ENCODE peak calls at places on chromosomes 4 and X, in four cellular contexts. O, W, G and M are unnamed samples.

GRCh38 chr4:74534121-74534520 is 89.2 kb downstream of the AREG start:
- DNase-seq in O (no peak), W (no peak), G (no peak), M (no peak)

GRCh38 chrX:78321809-78322208 is 5.6 kb downstream of the CYSLTR1 start:
- DNase-seq in O (no peak), W (no peak), G (no peak), M (no peak)

GRCh38 chr4:25172964-25173917 is 13.0 kb upstream of the SEPSECS start:
- DNase-seq in O (no peak), W (no peak), G (no peak), M (peak; percentile 17)

GRCh38 chr4:112857461-112857860 is 192.0 kb upstream of the ANK2 start:
- DNase-seq in O (no peak), W (no peak), G (no peak), M (no peak)

GRCh38 chr4:2281575-2282343 is 19.9 kb upstream of the MXD4 start:
- DNase-seq in O (no peak), W (peak; percentile 41), G (no peak), M (no peak)

GRCh38 chrX:153662266-153662665 is 11.3 kb downstream of the PNCK start:
- DNase-seq in O (peak; percentile 48), W (no peak), G (peak; percentile 75), M (no peak)

GRCh38 chr4:169377367-169377766 is 106.6 kb upstream of the SH3RF1 start:
- DNase-seq in O (no peak), W (no peak), G (no peak), M (no peak)

GRCh38 chr4:94349193-94349592 is 6.6 kb upstream of the HPGDS start:
- DNase-seq in O (no peak), W (no peak), G (no peak), M (no peak)

GRCh38 chr4:40307627-40308497 is 27.3 kb upstream of the CHRNA9 start:
- DNase-seq in O (no peak), W (peak; percentile 84), G (no peak), M (peak; percentile 30)

GRCh38 chr4:15110120-15110571 is 107.9 kb downstream of the CPEB2 start:
- DNase-seq in O (no peak), W (no peak), G (no peak), M (no peak)

GRCh38 chrX:150648296-150648940 is 44.8 kb upstream of the MTMR1 start:
- DNase-seq in O (no peak), W (no peak), G (no peak), M (no peak)

GRCh38 chrX:24175276-24175675 is 25.7 kb downstream of the ZFX start:
- DNase-seq in O (no peak), W (no peak), G (no peak), M (no peak)

GRCh38 chr4:123939621-123940020 is 543.0 kb downstream of the SPRY1 start:
- DNase-seq in O (no peak), W (no peak), G (no peak), M (no peak)

GRCh38 chr4:94892051-94892450 is 134.3 kb downstream of the BMPR1B start:
- DNase-seq in O (no peak), W (no peak), G (no peak), M (no peak)

GRCh38 chr4:60582167-60582566 is 618.0 kb upstream of the ADGRL3 start:
- DNase-seq in O (no peak), W (no peak), G (no peak), M (no peak)

GRCh38 chrX:38664285-38664684 is 102.9 kb downstream of the TSPAN7 start:
- DNase-seq in O (peak; percentile 13), W (no peak), G (no peak), M (peak; percentile 64)

GRCh38 chrX:108439961-108440696 is 491 bp downstream of the COL4A5 start:
- DNase-seq in O (no peak), W (no peak), G (no peak), M (peak; percentile 10)

GRCh38 chr4:6292376-6293096 is 22.9 kb downstream of the WFS1 start:
- DNase-seq in O (no peak), W (no peak), G (no peak), M (no peak)

GRCh38 chr4:104616401-104616820 is 121.7 kb upstream of the CXXC4 start:
- DNase-seq in O (no peak), W (no peak), G (no peak), M (no peak)

GRCh38 chr4:131613086-131613823 is 1535.8 kb upstream of the PCDH10 start:
- DNase-seq in O (no peak), W (no peak), G (no peak), M (no peak)

GRCh38 chrX:50108264-50108663 is 92.5 kb downstream of the AKAP4 start:
- DNase-seq in O (peak; percentile 80), W (no peak), G (no peak), M (no peak)

GRCh38 chrX:114976321-114976720 is 41.1 kb downstream of the IL13RA2 start:
- DNase-seq in O (no peak), W (no peak), G (no peak), M (no peak)

GRCh38 chrX:154051210-154051810 is 31.6 kb upstream of the IRAK1 start:
- DNase-seq in O (peak; percentile 45), W (no peak), G (peak; percentile 65), M (peak; percentile 60)

GRCh38 chr4:108556588-108557200 is 63.7 kb upstream of the RPL34 start:
- DNase-seq in O (no peak), W (peak; percentile 4), G (no peak), M (no peak)

GRCh38 chrX:39731735-39732134 is 366.0 kb downstream of the BCOR start:
- DNase-seq in O (no peak), W (no peak), G (no peak), M (no peak)

GRCh38 chr4:188778880-188779279 is 639.6 kb downstream of the TRIML1 start:
- DNase-seq in O (no peak), W (no peak), G (no peak), M (no peak)

GRCh38 chr4:147360301-147360700 is 120.6 kb upstream of the EDNRA start:
- DNase-seq in O (no peak), W (no peak), G (no peak), M (no peak)

DNA sequence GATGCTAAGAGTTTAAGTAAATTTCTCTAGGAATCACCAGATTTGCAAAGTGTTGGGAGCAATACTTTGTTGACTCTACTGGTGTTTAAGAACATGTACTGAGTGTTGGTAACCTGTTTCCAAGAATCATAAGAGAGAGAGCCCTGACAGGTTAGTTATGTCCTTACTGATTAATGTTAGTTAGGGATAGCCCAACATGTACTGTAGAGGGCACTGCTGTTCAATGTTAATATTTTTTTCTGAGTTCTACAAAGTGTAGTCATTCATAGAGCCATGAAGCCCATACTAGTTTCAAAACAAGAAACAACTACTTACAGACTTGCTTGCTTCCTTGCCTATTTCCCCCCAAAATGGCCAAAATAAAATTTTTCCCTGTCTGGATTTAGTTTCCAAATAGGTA is 11.9 kb downstream of the TMPRSS11D start:
- DNase-seq in O (peak; percentile 24), W (no peak), G (no peak), M (peak; percentile 20)
- TF ChIP-seq CBFB in O (no peak), W (no peak), G (no peak), M (no peak)

GRCh38 chr4:157217708-157218107 is 2.8 kb upstream of the GRIA2 start:
- DNase-seq in O (peak; percentile 3), W (no peak), G (no peak), M (no peak)
- TF ChIP-seq CBFB in O (no peak), W (no peak), G (no peak), M (no peak)

GRCh38 chrX:48940404-48940955 is 16.9 kb downstream of the OTUD5 start:
- DNase-seq in O (no peak), W (no peak), G (no peak), M (peak; percentile 71)

GRCh38 chrX:48948589-48948988 is 8.8 kb downstream of the OTUD5 start:
- DNase-seq in O (no peak), W (no peak), G (no peak), M (peak; percentile 53)

GRCh38 chrX:48942895-48943294 is 14.5 kb downstream of the OTUD5 start:
- DNase-seq in O (no peak), W (no peak), G (no peak), M (no peak)

DNA sequence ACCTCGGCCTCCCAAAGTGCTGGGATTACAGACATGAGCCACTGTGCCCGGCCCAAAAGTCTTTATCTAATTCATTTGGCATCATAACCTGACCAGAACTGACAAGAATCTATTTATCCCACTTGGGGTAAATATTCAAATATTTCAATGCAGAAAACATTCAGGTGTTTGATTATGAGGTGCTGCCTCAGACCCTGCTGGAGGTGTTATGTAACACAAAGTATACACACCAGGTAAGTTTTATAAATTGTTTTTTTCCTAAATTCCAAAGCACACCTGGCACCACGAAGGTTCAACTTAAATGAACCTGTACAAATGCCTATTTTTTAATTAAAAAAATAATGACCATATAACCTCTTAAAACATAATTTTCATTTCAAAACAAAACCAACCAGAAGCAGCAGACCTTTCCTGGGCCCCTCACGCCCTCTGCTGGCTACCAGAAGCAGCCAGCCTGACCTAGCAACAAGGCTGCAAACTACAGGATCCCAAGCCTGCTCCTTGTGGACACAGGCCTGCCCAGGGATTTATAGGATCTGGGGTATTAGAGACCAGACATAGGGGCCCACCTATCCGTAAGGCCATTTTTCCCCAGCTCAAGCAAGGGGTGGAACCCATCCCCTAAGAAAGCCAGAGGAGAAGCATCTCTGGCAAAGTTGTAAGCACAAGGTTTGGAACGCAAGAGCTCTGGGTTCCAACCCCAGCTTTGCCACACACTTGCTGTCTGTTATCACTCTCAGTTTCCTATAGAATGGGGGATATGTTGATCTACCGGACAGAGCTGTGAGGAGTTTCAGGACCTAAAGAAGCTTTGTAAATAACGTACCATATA is 11.7 kb downstream of the OTUD5 start:
- DNase-seq in O (peak; percentile 40), W (no peak), G (peak; percentile 49), M (peak; percentile 33)
- TF ChIP-seq CBFB in O (no peak), W (no peak), G (no peak), M (no peak)

GRCh38 chr4:55125087-55125721 is at the start of gene KDR:
- DNase-seq in O (no peak), W (no peak), G (peak; percentile 84), M (peak; percentile 5)
- TF ChIP-seq CBFB in O (no peak), W (no peak), G (no peak), M (no peak)

GRCh38 chr4:127936974-127937373 is 28.0 kb downstream of the MFSD8 start:
- DNase-seq in O (no peak), W (no peak), G (no peak), M (no peak)
- TF ChIP-seq CBFB in O (no peak), W (no peak), G (no peak), M (no peak)

DNA sequence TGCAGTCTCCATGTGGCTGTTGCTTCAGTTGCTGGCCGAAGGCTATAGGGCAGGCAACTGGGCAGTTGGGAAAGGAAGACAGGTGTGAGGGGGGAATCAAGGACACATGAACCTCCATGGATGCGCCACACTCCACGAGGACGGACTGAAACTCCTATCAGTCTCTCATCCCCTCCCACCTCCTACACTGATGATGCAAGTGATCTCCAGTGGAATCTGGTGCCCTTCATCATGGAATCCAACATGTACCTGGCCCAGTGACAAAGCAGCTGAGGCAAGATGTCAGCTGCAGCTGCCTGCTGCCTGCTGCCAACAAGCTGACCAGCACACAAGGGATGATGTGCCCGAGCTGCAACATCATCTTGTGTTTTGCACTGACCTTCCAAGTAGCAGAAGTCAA is 26.0 kb upstream of the MGST2 start:
- DNase-seq in O (no peak), W (no peak), G (no peak), M (no peak)
- TF ChIP-seq CBFB in O (no peak), W (no peak), G (no peak), M (no peak)

DNA sequence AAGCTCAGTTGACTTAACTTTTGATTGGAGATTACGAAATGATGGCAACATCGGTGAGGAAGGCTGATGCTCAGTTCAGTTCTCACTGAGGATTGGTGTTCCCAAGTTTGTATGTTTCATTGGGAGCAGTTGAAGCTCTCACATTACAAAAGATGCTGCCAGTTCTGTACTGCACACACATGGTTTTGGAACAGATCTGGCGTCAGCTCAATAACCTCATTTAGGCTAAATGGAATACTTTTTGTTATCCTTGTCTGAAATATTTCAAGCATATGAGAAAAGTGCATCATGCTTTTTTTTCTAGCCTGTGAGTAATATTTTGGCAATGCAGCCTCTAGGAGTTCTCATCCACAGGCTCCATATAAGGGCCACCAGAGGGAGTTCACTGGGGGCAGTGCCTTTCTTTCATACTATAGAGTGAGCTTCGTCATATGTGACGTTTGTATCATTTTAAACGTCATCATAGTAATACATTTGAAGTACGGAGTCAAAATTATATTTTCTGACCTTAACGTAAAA is 4.1 kb downstream of the ENPEP start:
- DNase-seq in O (no peak), W (no peak), G (no peak), M (no peak)
- TF ChIP-seq CBFB in O (no peak), W (no peak), G (no peak), M (no peak)